ENCODE peak calls at places on chromosome 17, in seven cellular contexts. K is activated CD8-positive, alpha-beta T cell treated with anti-CD3 and anti-CD28 coated beads for 36 hours; H is HFFc6; X is omental fat pad; I is adrenal gland; D is WERI-Rb-1; M is vagina. Q is an unnamed sample.

GRCh38 chr17:44221072-44221861 is 1.8 kb upstream of the UBTF start:
- DNase-seq in K (peak), H (peak), X (no peak), I (peak), D (peak), M (no peak), Q (peak)

GRCh38 chr17:80790021-80790765 is 201.4 kb upstream of the CHMP6 start:
- DNase-seq in K (peak), H (no peak), X (no peak), I (no peak), D (no peak), M (no peak), Q (peak)

GRCh38 chr17:71494045-71494444 is 626.8 kb upstream of the SOX9 start:
- DNase-seq in K (no peak), H (peak), X (no peak), I (no peak), D (no peak), M (no peak), Q (no peak)

GRCh38 chr17:8830141-8830540 is 31.0 kb upstream of the MFSD6L start:
- DNase-seq in K (no peak), H (no peak), X (no peak), I (no peak), D (no peak), M (no peak), Q (no peak)

GRCh38 chr17:19728114-19728495 is 11.7 kb upstream of the SLC47A2 start:
- DNase-seq in K (no peak), H (peak), X (peak), I (peak), D (no peak), M (peak), Q (no peak)

GRCh38 chr17:64147110-64148016 is 17.4 kb upstream of the ERN1 start:
- DNase-seq in K (peak), H (peak), X (no peak), I (no peak), D (no peak), M (no peak), Q (no peak)

GRCh38 chr17:5592382-5592781 is 8.1 kb upstream of the NLRP1 start:
- DNase-seq in K (no peak), H (peak), X (no peak), I (no peak), D (no peak), M (peak), Q (peak)

GRCh38 chr17:8935194-8935593 is 30.3 kb downstream of the PIK3R5 start:
- DNase-seq in K (peak), H (no peak), X (no peak), I (no peak), D (no peak), M (no peak), Q (peak)

GRCh38 chr17:4506180-4506814 is 7.6 kb downstream of the SPNS2 start:
- DNase-seq in K (no peak), H (no peak), X (no peak), I (no peak), D (no peak), M (no peak), Q (no peak)

GRCh38 chr17:15091825-15092224 is 173.3 kb downstream of the PMP22 start:
- DNase-seq in K (no peak), H (no peak), X (no peak), I (no peak), D (peak), M (no peak), Q (no peak)
- TF ChIP-seq CTCF in K (no peak), H (peak), X (no peak), I (no peak), D (peak), M (no peak), Q (no peak)

DNA sequence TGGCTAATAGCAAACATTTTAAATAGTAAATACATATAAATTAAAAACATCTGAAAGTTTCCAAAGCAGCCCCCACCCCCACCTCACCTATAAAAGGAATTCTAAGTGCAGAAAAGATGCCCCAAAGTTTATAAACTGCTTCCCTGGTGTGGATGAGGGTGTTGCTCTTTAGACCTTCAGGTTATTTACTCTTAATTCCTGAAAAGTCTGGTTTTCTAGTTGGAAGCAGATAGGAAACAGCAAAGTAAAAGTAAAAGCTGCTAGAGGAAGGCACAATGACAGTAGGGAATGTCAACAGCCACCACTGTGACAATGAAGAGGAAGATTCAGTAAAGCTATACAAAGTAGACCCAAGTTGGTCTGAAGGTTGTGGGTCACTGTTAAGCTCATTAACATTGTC is 37.8 kb downstream of the SSH2 start:
- DNase-seq in K (no peak), H (no peak), X (no peak), I (no peak), D (no peak), M (no peak), Q (no peak)
- TF ChIP-seq CTCF in K (no peak), H (no peak), X (no peak), I (no peak), D (no peak), M (no peak), Q (no peak)

GRCh38 chr17:36460265-36460937 is 26.1 kb upstream of the ZNHIT3 start:
- DNase-seq in K (no peak), H (no peak), X (no peak), I (no peak), D (no peak), M (no peak), Q (no peak)

GRCh38 chr17:36459601-36460000 is 26.9 kb upstream of the ZNHIT3 start:
- DNase-seq in K (no peak), H (no peak), X (no peak), I (no peak), D (no peak), M (no peak), Q (no peak)

GRCh38 chr17:36464765-36465088 is 21.8 kb upstream of the ZNHIT3 start:
- DNase-seq in K (no peak), H (no peak), X (no peak), I (no peak), D (no peak), M (no peak), Q (no peak)

GRCh38 chr17:36461330-36462110 is 25.0 kb upstream of the ZNHIT3 start:
- DNase-seq in K (no peak), H (no peak), X (no peak), I (no peak), D (no peak), M (no peak), Q (no peak)

GRCh38 chr17:36463916-36464764 is 22.3 kb upstream of the ZNHIT3 start:
- DNase-seq in K (peak), H (peak), X (no peak), I (peak), D (no peak), M (no peak), Q (peak)
- TF ChIP-seq CTCF in K (no peak), H (no peak), X (no peak), I (no peak), D (no peak), M (no peak), Q (no peak)

DNA sequence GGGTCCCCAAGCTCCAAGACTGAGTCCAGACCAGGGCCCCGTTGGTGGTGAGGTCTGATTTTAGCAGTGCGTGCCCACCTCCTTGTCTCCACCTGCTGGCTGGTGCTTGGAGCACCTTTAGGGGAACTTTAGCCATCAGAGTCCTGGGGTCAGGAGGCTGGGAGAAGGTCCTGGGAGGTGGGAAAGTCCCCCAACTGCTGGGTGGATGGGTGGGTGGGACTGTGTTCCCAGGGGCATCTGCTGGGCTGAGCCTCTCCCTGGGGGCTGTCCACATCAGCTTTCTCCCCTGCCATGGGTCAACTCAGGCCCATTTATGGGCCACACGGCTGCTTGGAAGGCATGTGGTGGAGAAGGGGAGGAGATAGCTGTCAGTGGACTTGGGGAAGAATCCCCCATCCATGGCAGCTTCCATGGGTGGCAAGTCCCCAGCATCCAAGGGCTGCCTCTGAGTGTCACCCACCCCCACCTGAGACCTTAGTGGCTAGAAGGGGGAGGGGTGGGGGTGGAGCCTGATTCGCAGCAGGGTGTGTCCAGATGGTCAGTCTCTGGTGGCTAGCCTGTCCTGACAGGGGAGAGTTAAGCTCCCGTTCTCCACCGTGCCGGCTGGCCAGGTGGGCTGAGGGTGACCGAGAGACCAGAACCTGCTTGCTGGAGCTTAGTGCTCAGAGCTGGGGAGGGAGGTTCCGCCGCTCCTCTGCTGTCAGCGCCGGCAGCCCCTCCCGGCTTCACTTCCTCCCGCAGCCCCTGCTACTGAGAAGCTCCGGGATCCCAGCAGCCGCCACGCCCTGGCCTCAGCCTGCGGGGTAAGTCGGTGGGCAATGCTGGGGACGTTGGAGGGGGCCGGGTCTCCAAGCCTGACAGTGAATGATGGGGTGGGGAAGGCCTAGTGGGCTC is at the start of gene TRPV2:
- DNase-seq in K (peak), H (no peak), X (no peak), I (no peak), D (peak), M (no peak), Q (peak)
- TF ChIP-seq CTCF in K (peak), H (peak), X (no peak), I (peak), D (peak), M (peak), Q (peak)

GRCh38 chr17:46195217-46195855 is 2.1 kb upstream of the KANSL1 start:
- DNase-seq in K (no peak), H (no peak), X (no peak), I (no peak), D (no peak), M (no peak), Q (no peak)
- TF ChIP-seq CTCF in K (no peak), H (peak), X (no peak), I (no peak), D (no peak), M (no peak), Q (no peak)

GRCh38 chr17:50101346-50102163 is 6.4 kb downstream of the PDK2 start:
- DNase-seq in K (no peak), H (peak), X (no peak), I (no peak), D (no peak), M (no peak), Q (no peak)
- TF ChIP-seq CTCF in K (no peak), H (peak), X (no peak), I (no peak), D (no peak), M (no peak), Q (no peak)

GRCh38 chr17:42118126-42118510 is 3.0 kb downstream of the KAT2A start:
- DNase-seq in K (no peak), H (no peak), X (no peak), I (no peak), D (no peak), M (no peak), Q (no peak)

GRCh38 chr17:42117397-42118125 is 3.6 kb downstream of the KAT2A start:
- DNase-seq in K (no peak), H (no peak), X (no peak), I (no peak), D (no peak), M (no peak), Q (no peak)

GRCh38 chr17:42116705-42117396 is 4.3 kb downstream of the KAT2A start:
- DNase-seq in K (peak), H (peak), X (peak), I (peak), D (peak), M (no peak), Q (peak)

GRCh38 chr17:42119301-42119700 is 1.9 kb downstream of the KAT2A start:
- DNase-seq in K (no peak), H (no peak), X (no peak), I (no peak), D (no peak), M (no peak), Q (no peak)

GRCh38 chr17:42118545-42118944 is 2.6 kb downstream of the KAT2A start:
- DNase-seq in K (peak), H (no peak), X (no peak), I (no peak), D (peak), M (no peak), Q (peak)
- TF ChIP-seq CTCF in K (peak), H (peak), X (no peak), I (peak), D (peak), M (no peak), Q (peak)

DNA sequence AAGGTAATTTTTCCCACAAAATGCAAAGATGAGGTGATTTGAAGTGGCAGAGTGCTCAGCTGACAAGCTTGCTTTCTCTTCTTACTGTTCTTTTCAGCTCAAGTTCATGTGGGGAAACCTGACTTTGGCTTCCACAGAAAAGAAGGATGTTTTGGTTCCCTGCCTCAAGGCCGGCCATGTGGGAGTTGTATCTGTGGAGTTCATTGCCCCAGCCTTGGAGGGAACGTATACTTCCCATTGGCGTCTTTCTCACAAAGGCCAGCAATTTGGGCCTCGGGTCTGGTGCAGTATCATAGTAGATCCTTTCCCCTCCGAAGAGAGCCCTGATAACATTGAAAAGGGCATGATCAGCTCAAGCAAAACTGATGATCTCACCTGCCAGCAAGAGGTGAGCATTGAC is 18.4 kb upstream of the TMEM106A start:
- DNase-seq in K (no peak), H (no peak), X (no peak), I (no peak), D (no peak), M (no peak), Q (no peak)
- TF ChIP-seq CTCF in K (no peak), H (no peak), X (no peak), I (no peak), D (no peak), M (no peak), Q (no peak)

GRCh38 chr17:22704674-22705073 is 1012.4 kb downstream of the KCNJ18 start:
- DNase-seq in K (no peak), H (no peak), X (no peak), I (no peak), D (no peak), M (no peak), Q (no peak)

GRCh38 chr17:22707626-22708025 is 1015.3 kb downstream of the KCNJ18 start:
- DNase-seq in K (no peak), H (no peak), X (no peak), I (no peak), D (no peak), M (no peak), Q (no peak)

GRCh38 chr17:22703204-22703603 is 1010.9 kb downstream of the KCNJ18 start:
- DNase-seq in K (no peak), H (no peak), X (no peak), I (no peak), D (no peak), M (no peak), Q (no peak)

DNA sequence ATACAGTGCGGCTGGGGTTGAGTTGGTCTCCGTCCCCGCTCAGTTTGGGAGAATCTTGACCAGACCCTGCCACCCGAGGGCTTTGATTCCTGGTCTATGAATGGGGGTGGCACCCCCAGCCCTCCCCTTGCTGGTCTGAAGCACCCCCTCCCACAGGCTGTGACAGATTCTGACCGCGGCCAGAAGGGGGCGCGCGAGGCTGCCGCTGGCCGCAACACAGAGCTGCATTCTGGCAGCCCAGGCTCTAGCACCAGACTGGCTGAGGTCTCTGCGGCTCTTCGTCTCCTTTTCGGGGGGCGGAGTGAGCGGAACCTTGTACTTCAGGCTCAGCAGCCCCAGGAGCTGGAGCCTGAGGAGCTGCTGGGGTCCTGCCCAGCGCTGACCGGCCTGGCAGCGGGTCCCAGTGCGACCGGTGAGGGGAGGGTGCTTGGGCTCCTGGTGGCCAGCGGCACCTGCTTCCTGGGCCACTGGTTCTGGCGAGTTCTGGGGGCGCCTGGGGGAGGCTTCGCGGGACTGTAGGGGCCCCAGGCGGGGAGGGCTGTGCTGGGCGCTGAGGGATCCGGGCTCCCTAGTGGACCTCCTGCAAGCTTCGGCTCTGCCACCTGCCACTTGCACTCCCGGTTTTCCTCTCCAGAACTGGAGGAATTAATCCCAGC is 1011.6 kb downstream of the KCNJ18 start:
- DNase-seq in K (no peak), H (no peak), X (no peak), I (no peak), D (no peak), M (no peak), Q (no peak)
- TF ChIP-seq CTCF in K (peak), H (peak), X (no peak), I (no peak), D (peak), M (no peak), Q (no peak)